ENCODE peak calls at places on chromosomes 7 and 10, in five cellular contexts. B, R, G, C and V are unnamed samples. For H3K4me1, the result is how much of the 10 kb centered on the place peaks cover.

GRCh38 chr7:36943591-36944430 is 219.5 kb upstream of the AOAH start:
- DNase-seq in B (peak), R (no peak), G (no peak), C (no peak), V (no peak)

GRCh38 chr10:19817251-19818046 is 1.2 kb downstream of the PLXDC2 start:
- DNase-seq in B (no peak), R (peak), G (peak), C (no peak), V (peak)

GRCh38 chr7:46932656-46933424 is 649.1 kb downstream of the TNS3 start:
- DNase-seq in B (no peak), R (peak), G (peak), C (no peak), V (no peak)

GRCh38 chr10:86361134-86362128 is 5.2 kb downstream of the GRID1 start:
- DNase-seq in B (no peak), R (no peak), G (no peak), C (no peak), V (no peak)

GRCh38 chr7:137373507-137373906 is 30.0 kb upstream of the PTN start:
- DNase-seq in B (no peak), R (no peak), G (no peak), C (no peak), V (no peak)

GRCh38 chr10:62759599-62760175 is 44.8 kb upstream of the ADO start:
- DNase-seq in B (no peak), R (no peak), G (no peak), C (no peak), V (no peak)

GRCh38 chr10:86603256-86603655 is 51.1 kb upstream of the OPN4 start:
- DNase-seq in B (no peak), R (no peak), G (no peak), C (no peak), V (no peak)

GRCh38 chr7:142939226-142939910 is at the start of gene LLCFC1:
- DNase-seq in B (peak), R (peak), G (peak), C (peak), V (peak)

GRCh38 chr7:130838738-130839137 is 104.7 kb upstream of the KLF14 start:
- DNase-seq in B (no peak), R (no peak), G (no peak), C (peak), V (no peak)

GRCh38 chr10:29254123-29255046 is 34.5 kb upstream of the LYZL1 start:
- DNase-seq in B (no peak), R (no peak), G (peak), C (no peak), V (peak)

GRCh38 chr7:131249003-131249402 is 78.7 kb upstream of the MKLN1 start:
- DNase-seq in B (no peak), R (no peak), G (peak), C (no peak), V (no peak)

GRCh38 chr10:113479346-113480080 is 73.3 kb upstream of the HABP2 start:
- DNase-seq in B (no peak), R (no peak), G (no peak), C (no peak), V (no peak)

GRCh38 chr7:136925049-136925448 is 56.6 kb downstream of the CHRM2 start:
- DNase-seq in B (no peak), R (no peak), G (no peak), C (no peak), V (no peak)

GRCh38 chr7:128932862-128933821 is 4.6 kb upstream of the IRF5 start:
- DNase-seq in B (peak), R (no peak), G (no peak), C (no peak), V (no peak)
- TF ChIP-seq EZH2phosphoT487 in B (no peak), R (no peak), G (no peak), C (no peak), V (no peak)

DNA sequence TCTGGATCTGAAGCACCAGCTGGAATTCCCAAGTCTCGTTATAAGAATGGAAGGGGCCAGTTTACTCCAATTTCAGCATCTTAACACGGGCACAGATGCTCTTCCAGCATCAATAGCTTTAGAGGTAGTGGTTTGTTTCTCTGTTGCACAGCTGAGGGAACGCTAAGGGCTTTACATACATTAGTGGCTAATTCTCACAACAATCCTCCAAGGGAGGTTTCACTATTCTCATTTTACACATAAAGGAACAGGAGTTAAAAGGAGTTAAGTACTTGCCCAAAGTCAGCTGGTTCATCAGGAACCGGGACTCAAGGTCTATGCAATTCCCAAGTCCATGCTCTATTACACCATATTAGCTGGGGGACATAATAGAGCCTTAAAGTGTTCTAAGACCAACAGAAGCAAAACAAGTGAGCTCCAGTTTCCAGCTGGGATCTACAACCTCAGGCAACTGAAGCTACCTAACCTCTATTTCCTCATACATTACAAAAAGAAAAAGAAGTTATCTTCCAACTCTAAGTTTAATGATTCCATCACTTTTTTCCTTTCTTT is 9.9 kb downstream of the XPNPEP1 start:
- DNase-seq in B (no peak), R (no peak), G (no peak), C (no peak), V (peak)
- H3K4me1 ChIP-seq in B (half or more), R (under half), G (under half), C (under half), V (under half)

DNA sequence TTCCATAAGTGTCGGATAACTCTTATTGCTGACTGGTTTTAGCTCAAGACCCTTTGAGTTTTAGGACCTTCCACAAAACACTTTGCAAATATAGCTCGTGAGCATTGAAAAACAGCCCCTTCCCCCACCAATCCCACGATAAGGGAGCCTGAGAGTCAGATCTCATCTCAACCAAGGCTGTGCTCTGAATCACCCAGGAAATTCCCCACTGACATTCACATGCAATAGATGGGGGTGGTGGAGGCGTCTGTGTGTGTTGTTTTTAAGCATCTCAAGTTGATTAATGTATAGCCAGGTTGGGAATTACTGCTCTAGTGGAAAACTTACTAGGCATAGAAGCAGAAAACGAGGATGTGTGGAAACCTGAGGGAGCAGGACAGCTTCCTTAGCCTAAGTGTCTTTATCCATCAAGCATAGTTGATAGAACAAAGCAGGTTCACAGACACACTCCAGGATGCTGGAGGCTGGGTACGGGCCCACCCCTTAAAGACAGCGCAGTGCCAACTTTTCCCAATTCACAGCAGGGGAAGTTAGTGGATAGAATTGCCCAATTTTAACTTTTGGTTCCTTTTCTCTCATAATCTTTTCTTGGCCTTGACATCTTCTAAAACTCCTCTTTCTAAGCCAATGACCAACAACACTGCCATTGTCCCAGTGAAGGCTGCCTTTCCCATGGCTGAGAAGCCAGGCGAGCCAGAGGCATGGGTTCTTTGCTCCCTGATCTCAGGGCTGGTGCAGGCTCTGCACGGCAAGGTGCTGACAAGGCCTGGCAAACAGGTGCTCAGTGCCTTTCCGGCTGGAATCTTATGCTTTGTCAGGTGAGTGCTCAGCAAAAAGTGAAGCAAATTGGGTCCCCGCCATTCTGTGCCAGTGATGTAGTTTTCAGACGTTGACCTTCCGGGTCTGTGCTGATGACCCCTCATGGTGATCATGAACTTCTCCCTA is 98.5 kb upstream of the INSIG1 start:
- DNase-seq in B (no peak), R (no peak), G (no peak), C (no peak), V (no peak)
- TF ChIP-seq EZH2phosphoT487 in B (no peak), R (no peak), G (no peak), C (no peak), V (no peak)

GRCh38 chr10:119162693-119163092 is 2.8 kb downstream of the SFXN4 start:
- DNase-seq in B (no peak), R (no peak), G (no peak), C (no peak), V (no peak)

GRCh38 chr10:119165171-119166110 is at the start of gene SFXN4:
- DNase-seq in B (peak), R (peak), G (peak), C (peak), V (peak)

GRCh38 chr10:119159332-119159731 is 6.2 kb downstream of the SFXN4 start:
- DNase-seq in B (no peak), R (no peak), G (no peak), C (no peak), V (no peak)

GRCh38 chr10:119161680-119162079 is 3.8 kb downstream of the SFXN4 start:
- DNase-seq in B (no peak), R (no peak), G (no peak), C (no peak), V (no peak)

GRCh38 chr10:119162121-119162520 is 3.4 kb downstream of the SFXN4 start:
- DNase-seq in B (no peak), R (no peak), G (no peak), C (no peak), V (no peak)
- H3K4me1 ChIP-seq in B (under half), R (under half), G (under half), C (under half), V (under half)

GRCh38 chr10:100043344-100043743 is 33.6 kb upstream of the DNMBP start:
- DNase-seq in B (no peak), R (no peak), G (no peak), C (peak), V (no peak)
- TF ChIP-seq EZH2phosphoT487 in B (no peak), R (no peak), G (no peak), C (no peak), V (no peak)

DNA sequence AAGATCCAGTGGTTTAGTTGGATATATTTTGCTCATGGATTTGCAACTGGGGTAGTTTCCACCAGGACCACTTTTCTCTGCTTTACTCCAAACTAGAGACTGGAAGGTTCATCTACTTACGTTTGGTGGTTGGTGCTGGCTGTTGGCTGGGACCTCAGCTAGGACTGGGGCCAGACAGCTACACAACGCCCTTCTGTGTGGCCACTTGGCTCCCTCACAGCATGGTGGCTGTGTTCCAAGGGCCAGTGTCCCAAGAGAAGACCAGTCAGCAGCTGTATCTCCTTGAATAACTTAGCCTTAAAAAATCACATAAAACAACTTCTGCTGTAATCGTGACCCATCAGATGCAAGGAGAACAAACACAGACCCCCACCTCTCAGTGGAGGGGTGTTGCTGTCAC is 4.2 kb upstream of the KCNH2 start:
- DNase-seq in B (no peak), R (no peak), G (no peak), C (no peak), V (no peak)
- H3K4me1 ChIP-seq in B (under half), R (under half), G (under half), C (under half), V (under half)